ENCODE peak calls at places on chromosomes 11 and 22, in eight cellular contexts. B, X, O, P, K, V, Y and T are unnamed samples.

GRCh38 chr22:30908051-30908461 is 60.5 kb downstream of the MORC2 start:
- DNase-seq in B (no peak), X (no peak), O (peak; percentile 50), P (no peak), K (no peak), V (no peak), Y (no peak), T (no peak)

GRCh38 chr11:36258730-36259360 is 30.4 kb downstream of the COMMD9 start:
- DNase-seq in B (peak; percentile 60), X (peak; percentile 48), O (peak; percentile 72), P (peak; percentile 66), K (peak; percentile 29), V (peak; percentile 59), Y (peak; percentile 45), T (no peak)

GRCh38 chr11:7858001-7858400 is 61.3 kb upstream of the OR5P2 start:
- DNase-seq in B (no peak), X (no peak), O (no peak), P (no peak), K (no peak), V (no peak), Y (no peak), T (no peak)

GRCh38 chr11:76074178-76075112 is 131.9 kb downstream of the WNT11 start:
- DNase-seq in B (no peak), X (no peak), O (no peak), P (no peak), K (no peak), V (no peak), Y (no peak), T (no peak)

GRCh38 chr11:11476499-11476898 is 123.4 kb upstream of the CSNK2A3 start:
- DNase-seq in B (no peak), X (no peak), O (no peak), P (no peak), K (no peak), V (no peak), Y (no peak), T (no peak)

GRCh38 chr11:85810871-85811611 is at the start of gene SYTL2:
- DNase-seq in B (peak; percentile 75), X (peak; percentile 82), O (peak; percentile 73), P (peak; percentile 92), K (peak; percentile 6), V (peak; percentile 35), Y (peak; percentile 8), T (peak; percentile 96)

GRCh38 chr11:134532176-134532920 is 120.3 kb upstream of the B3GAT1 start:
- DNase-seq in B (no peak), X (peak; percentile 22), O (peak; percentile 57), P (no peak), K (no peak), V (no peak), Y (no peak), T (peak; percentile 69)

GRCh38 chr11:123483058-123483457 is 53.0 kb downstream of the GRAMD1B start:
- DNase-seq in B (peak; percentile 22), X (no peak), O (no peak), P (no peak), K (no peak), V (no peak), Y (no peak), T (no peak)

GRCh38 chr11:62786318-62787004 is 741 bp upstream of the TMEM179B start:
- DNase-seq in B (peak; percentile 92), X (peak; percentile 93), O (peak; percentile 95), P (peak; percentile 94), K (peak; percentile 82), V (peak; percentile 84), Y (peak; percentile 76), T (peak; percentile 98)

GRCh38 chr22:22058649-22059475 is 76.3 kb upstream of the TOP3B start:
- DNase-seq in B (no peak), X (no peak), O (no peak), P (no peak), K (no peak), V (no peak), Y (no peak), T (no peak)

GRCh38 chr22:22061085-22062077 is 78.8 kb upstream of the TOP3B start:
- DNase-seq in B (peak; percentile 6), X (no peak), O (peak; percentile 78), P (no peak), K (peak; percentile 83), V (peak; percentile 18), Y (peak; percentile 82), T (peak; percentile 23)

GRCh38 chr22:22060200-22061084 is 77.9 kb upstream of the TOP3B start:
- DNase-seq in B (peak; percentile 40), X (no peak), O (peak; percentile 68), P (peak; percentile 71), K (peak; percentile 40), V (peak; percentile 28), Y (peak; percentile 53), T (peak; percentile 71)

GRCh38 chr22:22059476-22060002 is 77.0 kb upstream of the TOP3B start:
- DNase-seq in B (no peak), X (no peak), O (no peak), P (no peak), K (no peak), V (no peak), Y (no peak), T (no peak)

DNA sequence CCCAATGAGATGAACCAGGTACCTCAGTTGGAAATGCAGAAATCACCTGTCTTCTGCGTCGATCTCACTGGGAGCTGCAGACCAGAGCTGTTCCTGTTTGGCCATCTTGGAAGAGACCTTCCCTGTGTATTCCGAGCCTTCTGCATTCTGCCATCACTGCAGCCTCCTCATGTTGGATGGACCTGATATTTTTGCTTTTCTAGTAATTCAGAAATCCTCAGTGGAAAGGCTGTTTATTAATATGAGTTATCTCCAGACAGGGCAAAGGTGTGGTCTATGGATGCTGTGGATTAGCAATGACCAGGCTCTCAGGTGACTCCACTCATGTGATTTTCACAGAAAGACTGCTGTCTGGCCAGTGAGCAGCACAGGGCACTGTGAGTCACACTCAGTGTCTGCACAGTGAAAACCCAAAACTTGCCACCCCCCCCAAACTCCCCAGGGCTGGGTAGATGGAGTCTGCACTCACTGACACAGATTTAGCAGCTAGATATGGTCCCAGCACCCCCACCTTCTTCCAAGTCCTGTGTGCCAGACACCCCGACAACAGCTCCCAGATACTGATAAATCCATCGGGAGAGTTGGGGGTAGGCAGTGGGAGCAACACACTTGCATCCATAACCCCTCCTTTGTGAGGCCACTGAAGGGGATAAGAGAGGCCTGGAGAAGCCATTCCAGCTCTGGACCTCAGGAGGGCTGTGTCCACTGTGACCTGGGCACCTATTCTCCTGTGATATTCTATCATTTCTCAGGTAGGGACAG is 75.2 kb upstream of the TOP3B start:
- DNase-seq in B (no peak), X (no peak), O (no peak), P (no peak), K (no peak), V (no peak), Y (no peak), T (no peak)
- H3K27ac ChIP-seq in B (no peak overlapping the region), X (no peak overlapping the region), O (no peak overlapping the region), P (no peak overlapping the region), K (no peak overlapping the region), V (no peak overlapping the region), Y (no peak overlapping the region), T (no peak overlapping the region)

GRCh38 chr22:18031670-18032454 is 7.5 kb upstream of the MICAL3 start:
- DNase-seq in B (peak; percentile 48), X (no peak), O (peak; percentile 85), P (no peak), K (no peak), V (no peak), Y (no peak), T (no peak)

GRCh38 chr22:18032455-18033101 is 8.2 kb upstream of the MICAL3 start:
- DNase-seq in B (no peak), X (no peak), O (no peak), P (no peak), K (no peak), V (no peak), Y (no peak), T (no peak)

GRCh38 chr22:18035740-18036139 is 11.4 kb upstream of the MICAL3 start:
- DNase-seq in B (peak; percentile 51), X (peak; percentile 36), O (no peak), P (peak; percentile 47), K (peak; percentile 82), V (no peak), Y (no peak), T (no peak)

GRCh38 chr22:18033204-18033998 is 9.0 kb upstream of the MICAL3 start:
- DNase-seq in B (no peak), X (no peak), O (no peak), P (no peak), K (no peak), V (peak; percentile 49), Y (no peak), T (no peak)

DNA sequence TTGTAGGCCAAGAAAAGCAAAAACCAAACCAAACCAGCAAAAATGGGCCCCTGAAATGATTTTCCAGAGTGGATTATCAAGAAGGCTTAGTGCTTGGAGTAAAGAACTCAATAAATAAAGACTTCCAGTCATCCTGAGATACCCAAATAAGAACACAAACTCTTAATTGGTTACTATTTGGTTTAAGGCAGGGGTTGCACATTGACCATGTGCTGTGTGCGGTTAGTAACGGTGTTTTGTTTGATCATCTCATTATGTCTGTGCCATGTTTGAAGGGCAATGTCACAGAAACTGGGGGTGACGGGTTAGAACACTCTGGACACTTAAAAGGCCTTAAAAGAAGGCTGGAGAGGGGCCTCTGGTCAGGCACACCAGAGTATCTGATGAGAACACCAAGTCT is 9.7 kb upstream of the MICAL3 start:
- DNase-seq in B (no peak), X (no peak), O (no peak), P (no peak), K (no peak), V (no peak), Y (no peak), T (no peak)
- H3K4me1 ChIP-seq in B (peaks cover 64% of the 10 kb centered on the region), X (no peaks in the 10 kb centered on the region), O (peaks cover 26% of the 10 kb centered on the region), P (peaks cover 16% of the 10 kb centered on the region), K (peaks cover 38% of the 10 kb centered on the region), V (peaks cover 6% of the 10 kb centered on the region), Y (no peaks in the 10 kb centered on the region), T (peaks cover 4% of the 10 kb centered on the region)

GRCh38 chr11:97269527-97269926 is 879.7 kb downstream of the JRKL start:
- DNase-seq in B (no peak), X (no peak), O (no peak), P (peak; percentile 2), K (peak; percentile 13), V (no peak), Y (no peak), T (no peak)
- TF ChIP-seq EP300 in B (no peak), X (no peak), O (no peak), P (no peak), K (no peak), V (no peak), Y (no peak), T (no peak)

GRCh38 chr11:10116588-10116987 is 177.4 kb downstream of the SBF2 start:
- DNase-seq in B (no peak), X (no peak), O (no peak), P (no peak), K (no peak), V (no peak), Y (no peak), T (no peak)

GRCh38 chr11:10114593-10115404 is 179.2 kb downstream of the SBF2 start:
- DNase-seq in B (no peak), X (no peak), O (no peak), P (no peak), K (no peak), V (no peak), Y (no peak), T (no peak)

GRCh38 chr11:10113852-10114251 is 180.2 kb downstream of the SBF2 start:
- DNase-seq in B (no peak), X (no peak), O (no peak), P (no peak), K (no peak), V (no peak), Y (no peak), T (no peak)

GRCh38 chr11:10118830-10119229 is 175.2 kb downstream of the SBF2 start:
- DNase-seq in B (no peak), X (no peak), O (no peak), P (no peak), K (no peak), V (no peak), Y (no peak), T (no peak)

GRCh38 chr11:10117709-10118341 is 176.2 kb downstream of the SBF2 start:
- DNase-seq in B (no peak), X (no peak), O (no peak), P (no peak), K (peak; percentile 7), V (no peak), Y (no peak), T (no peak)
- H3K27ac ChIP-seq in B (no peak overlapping the region), X (peak overlapping the region; percentile 27), O (peak overlapping the region; percentile 38), P (peak overlapping the region; percentile 19), K (no peak overlapping the region), V (no peak overlapping the region), Y (peak overlapping the region; percentile 70), T (no peak overlapping the region)